ENCODE peak calls at places on chromosomes 6 and 20, in seven cellular contexts. One of them, this sample, is unnamed.

GRCh38 chr6:137651591-137652335 is 157.6 kb upstream of the OLIG3 start:
- DNase-seq in heart right ventricle: no peak
- DNase-seq in A673: no peak
- DNase-seq in glomerular endothelial cell: no peak
- DNase-seq in cardiac septum: no peak
- DNase-seq in HTR-8/SVneo: no peak
- DNase-seq in ovary: no peak
- DNase-seq in this sample: no peak

GRCh38 chr20:8124639-8125038 is 7.4 kb upstream of the PLCB1 start:
- DNase-seq in heart right ventricle: no peak
- DNase-seq in A673: no peak
- DNase-seq in glomerular endothelial cell: no peak
- DNase-seq in cardiac septum: no peak
- DNase-seq in HTR-8/SVneo: no peak
- DNase-seq in ovary: no peak
- DNase-seq in this sample: no peak

GRCh38 chr6:118739976-118740771 is 88.8 kb upstream of the CEP85L start:
- DNase-seq in heart right ventricle: no peak
- DNase-seq in A673: no peak
- DNase-seq in glomerular endothelial cell: no peak
- DNase-seq in cardiac septum: no peak
- DNase-seq in HTR-8/SVneo: no peak
- DNase-seq in ovary: no peak
- DNase-seq in this sample: no peak

GRCh38 chr20:44532248-44532980 is 10.5 kb upstream of the SERINC3 start:
- DNase-seq in heart right ventricle: peak
- DNase-seq in A673: no peak
- DNase-seq in glomerular endothelial cell: no peak
- DNase-seq in cardiac septum: no peak
- DNase-seq in HTR-8/SVneo: no peak
- DNase-seq in ovary: peak
- DNase-seq in this sample: peak

GRCh38 chr6:168937061-168937460 is 316.6 kb downstream of the THBS2 start:
- DNase-seq in heart right ventricle: no peak
- DNase-seq in A673: peak
- DNase-seq in glomerular endothelial cell: no peak
- DNase-seq in cardiac septum: no peak
- DNase-seq in HTR-8/SVneo: peak
- DNase-seq in ovary: no peak
- DNase-seq in this sample: no peak

GRCh38 chr6:5765141-5765760 is 241.5 kb downstream of the NRN1 start:
- DNase-seq in heart right ventricle: no peak
- DNase-seq in A673: no peak
- DNase-seq in glomerular endothelial cell: no peak
- DNase-seq in cardiac septum: no peak
- DNase-seq in HTR-8/SVneo: no peak
- DNase-seq in ovary: no peak
- DNase-seq in this sample: no peak

GRCh38 chr6:128743974-128744765 is 138.8 kb upstream of the LAMA2 start:
- DNase-seq in heart right ventricle: no peak
- DNase-seq in A673: no peak
- DNase-seq in glomerular endothelial cell: no peak
- DNase-seq in cardiac septum: no peak
- DNase-seq in HTR-8/SVneo: no peak
- DNase-seq in ovary: no peak
- DNase-seq in this sample: no peak

GRCh38 chr6:165245287-165245686 is 64.1 kb downstream of the C6orf118 start:
- DNase-seq in heart right ventricle: no peak
- DNase-seq in A673: peak
- DNase-seq in glomerular endothelial cell: no peak
- DNase-seq in cardiac septum: no peak
- DNase-seq in HTR-8/SVneo: no peak
- DNase-seq in ovary: no peak
- DNase-seq in this sample: peak

GRCh38 chr20:24070679-24071078 is 82.1 kb upstream of the GGTLC1 start:
- DNase-seq in heart right ventricle: no peak
- DNase-seq in A673: no peak
- DNase-seq in glomerular endothelial cell: no peak
- DNase-seq in cardiac septum: no peak
- DNase-seq in HTR-8/SVneo: no peak
- DNase-seq in ovary: no peak
- DNase-seq in this sample: no peak

GRCh38 chr6:15437090-15437489 is 191.2 kb downstream of the JARID2 start:
- DNase-seq in heart right ventricle: no peak
- DNase-seq in A673: no peak
- DNase-seq in glomerular endothelial cell: no peak
- DNase-seq in cardiac septum: no peak
- DNase-seq in HTR-8/SVneo: no peak
- DNase-seq in ovary: no peak
- DNase-seq in this sample: no peak

GRCh38 chr6:122472022-122472340 is 374 bp upstream of the SERINC1 start:
- DNase-seq in heart right ventricle: no peak
- DNase-seq in A673: no peak
- DNase-seq in glomerular endothelial cell: no peak
- DNase-seq in cardiac septum: no peak
- DNase-seq in HTR-8/SVneo: peak
- DNase-seq in ovary: no peak
- DNase-seq in this sample: no peak

GRCh38 chr6:10386260-10386659 is 28.6 kb downstream of the TFAP2A start:
- DNase-seq in heart right ventricle: no peak
- DNase-seq in A673: no peak
- DNase-seq in glomerular endothelial cell: no peak
- DNase-seq in cardiac septum: no peak
- DNase-seq in HTR-8/SVneo: no peak
- DNase-seq in ovary: no peak
- DNase-seq in this sample: no peak

GRCh38 chr20:21436186-21436585 is 38.9 kb upstream of the NKX2-4 start:
- DNase-seq in heart right ventricle: no peak
- DNase-seq in A673: peak
- DNase-seq in glomerular endothelial cell: peak
- DNase-seq in cardiac septum: no peak
- DNase-seq in HTR-8/SVneo: peak
- DNase-seq in ovary: no peak
- DNase-seq in this sample: no peak

GRCh38 chr20:32777177-32777956 is 15.2 kb downstream of the DNMT3B start:
- DNase-seq in heart right ventricle: no peak
- DNase-seq in A673: no peak
- DNase-seq in glomerular endothelial cell: no peak
- DNase-seq in cardiac septum: no peak
- DNase-seq in HTR-8/SVneo: no peak
- DNase-seq in ovary: no peak
- DNase-seq in this sample: no peak

GRCh38 chr6:9593566-9593965 is 821.3 kb downstream of the TFAP2A start:
- DNase-seq in heart right ventricle: no peak
- DNase-seq in A673: no peak
- DNase-seq in glomerular endothelial cell: no peak
- DNase-seq in cardiac septum: no peak
- DNase-seq in HTR-8/SVneo: no peak
- DNase-seq in ovary: no peak
- DNase-seq in this sample: no peak

GRCh38 chr6:107743311-107743710 is 80.8 kb downstream of the SCML4 start:
- DNase-seq in heart right ventricle: no peak
- DNase-seq in A673: no peak
- DNase-seq in glomerular endothelial cell: no peak
- DNase-seq in cardiac septum: no peak
- DNase-seq in HTR-8/SVneo: no peak
- DNase-seq in ovary: no peak
- DNase-seq in this sample: no peak

GRCh38 chr6:144855812-144856531 is 570.8 kb downstream of the UTRN start:
- DNase-seq in heart right ventricle: no peak
- DNase-seq in A673: no peak
- DNase-seq in glomerular endothelial cell: no peak
- DNase-seq in cardiac septum: no peak
- DNase-seq in HTR-8/SVneo: no peak
- DNase-seq in ovary: no peak
- DNase-seq in this sample: no peak

GRCh38 chr20:1952737-1953530 is 40.9 kb downstream of the PDYN start:
- DNase-seq in heart right ventricle: no peak
- DNase-seq in A673: peak
- DNase-seq in glomerular endothelial cell: no peak
- DNase-seq in cardiac septum: no peak
- DNase-seq in HTR-8/SVneo: no peak
- DNase-seq in ovary: no peak
- DNase-seq in this sample: no peak

GRCh38 chr6:18861182-18861581 is 474.0 kb downstream of the RNF144B start:
- DNase-seq in heart right ventricle: no peak
- DNase-seq in A673: no peak
- DNase-seq in glomerular endothelial cell: no peak
- DNase-seq in cardiac septum: no peak
- DNase-seq in HTR-8/SVneo: no peak
- DNase-seq in ovary: no peak
- DNase-seq in this sample: no peak

GRCh38 chr20:29326376-29327070 is 1930.9 kb upstream of the DEFB115 start:
- DNase-seq in heart right ventricle: no peak
- DNase-seq in A673: no peak
- DNase-seq in glomerular endothelial cell: no peak
- DNase-seq in cardiac septum: no peak
- DNase-seq in HTR-8/SVneo: no peak
- DNase-seq in ovary: no peak
- DNase-seq in this sample: no peak

GRCh38 chr6:170114956-170115855 is 175.7 kb downstream of the DLL1 start:
- DNase-seq in heart right ventricle: peak
- DNase-seq in A673: no peak
- DNase-seq in glomerular endothelial cell: no peak
- DNase-seq in cardiac septum: peak
- DNase-seq in HTR-8/SVneo: no peak
- DNase-seq in ovary: peak
- DNase-seq in this sample: no peak

GRCh38 chr6:7201732-7202541 is 94.2 kb downstream of the RREB1 start:
- DNase-seq in heart right ventricle: peak
- DNase-seq in A673: no peak
- DNase-seq in glomerular endothelial cell: no peak
- DNase-seq in cardiac septum: peak
- DNase-seq in HTR-8/SVneo: no peak
- DNase-seq in ovary: no peak
- DNase-seq in this sample: peak

GRCh38 chr6:1786455-1787108 is 176.9 kb downstream of the FOXC1 start:
- DNase-seq in heart right ventricle: no peak
- DNase-seq in A673: no peak
- DNase-seq in glomerular endothelial cell: no peak
- DNase-seq in cardiac septum: no peak
- DNase-seq in HTR-8/SVneo: no peak
- DNase-seq in ovary: no peak
- DNase-seq in this sample: no peak

GRCh38 chr6:149031545-149032317 is 284.9 kb downstream of the UST start:
- DNase-seq in heart right ventricle: no peak
- DNase-seq in A673: no peak
- DNase-seq in glomerular endothelial cell: no peak
- DNase-seq in cardiac septum: no peak
- DNase-seq in HTR-8/SVneo: peak
- DNase-seq in ovary: peak
- DNase-seq in this sample: no peak

GRCh38 chr6:22072939-22073338 is 223.9 kb downstream of the PRL start:
- DNase-seq in heart right ventricle: no peak
- DNase-seq in A673: peak
- DNase-seq in glomerular endothelial cell: no peak
- DNase-seq in cardiac septum: no peak
- DNase-seq in HTR-8/SVneo: no peak
- DNase-seq in ovary: no peak
- DNase-seq in this sample: no peak

GRCh38 chr6:51292659-51293058 is 474.0 kb downstream of the TFAP2B start:
- DNase-seq in heart right ventricle: no peak
- DNase-seq in A673: no peak
- DNase-seq in glomerular endothelial cell: no peak
- DNase-seq in cardiac septum: no peak
- DNase-seq in HTR-8/SVneo: no peak
- DNase-seq in ovary: no peak
- DNase-seq in this sample: no peak

GRCh38 chr20:4109307-4109564 is 93.9 kb upstream of the RNF24 start:
- DNase-seq in heart right ventricle: no peak
- DNase-seq in A673: no peak
- DNase-seq in glomerular endothelial cell: no peak
- DNase-seq in cardiac septum: no peak
- DNase-seq in HTR-8/SVneo: no peak
- DNase-seq in ovary: no peak
- DNase-seq in this sample: no peak

GRCh38 chr6:170223718-170224693 is 66.9 kb downstream of the DLL1 start:
- DNase-seq in heart right ventricle: peak
- DNase-seq in A673: no peak
- DNase-seq in glomerular endothelial cell: no peak
- DNase-seq in cardiac septum: peak
- DNase-seq in HTR-8/SVneo: no peak
- DNase-seq in ovary: no peak
- DNase-seq in this sample: no peak

GRCh38 chr6:31664790-31665500 is at the start of gene GPANK1:
- DNase-seq in heart right ventricle: peak
- DNase-seq in A673: peak
- DNase-seq in glomerular endothelial cell: peak
- DNase-seq in cardiac septum: peak
- DNase-seq in HTR-8/SVneo: peak
- DNase-seq in ovary: peak
- DNase-seq in this sample: peak

GRCh38 chr20:51027396-51027795 is 4.5 kb upstream of the KCNG1 start:
- DNase-seq in heart right ventricle: no peak
- DNase-seq in A673: no peak
- DNase-seq in glomerular endothelial cell: no peak
- DNase-seq in cardiac septum: no peak
- DNase-seq in HTR-8/SVneo: no peak
- DNase-seq in ovary: no peak
- DNase-seq in this sample: no peak

GRCh38 chr6:124131779-124132178 is 328.1 kb downstream of the NKAIN2 start:
- DNase-seq in heart right ventricle: no peak
- DNase-seq in A673: no peak
- DNase-seq in glomerular endothelial cell: no peak
- DNase-seq in cardiac septum: no peak
- DNase-seq in HTR-8/SVneo: no peak
- DNase-seq in ovary: no peak
- DNase-seq in this sample: no peak

GRCh38 chr6:30942338-30943060 is 1.7 kb downstream of the MUCL3 start:
- DNase-seq in heart right ventricle: peak
- DNase-seq in A673: peak
- DNase-seq in glomerular endothelial cell: peak
- DNase-seq in cardiac septum: no peak
- DNase-seq in HTR-8/SVneo: peak
- DNase-seq in ovary: peak
- DNase-seq in this sample: no peak

GRCh38 chr6:150485559-150486517 is 113.8 kb upstream of the PLEKHG1 start:
- DNase-seq in heart right ventricle: peak
- DNase-seq in A673: peak
- DNase-seq in glomerular endothelial cell: peak
- DNase-seq in cardiac septum: no peak
- DNase-seq in HTR-8/SVneo: no peak
- DNase-seq in ovary: no peak
- DNase-seq in this sample: no peak

GRCh38 chr6:105620878-105621277 is 218.0 kb upstream of the PREP start:
- DNase-seq in heart right ventricle: no peak
- DNase-seq in A673: no peak
- DNase-seq in glomerular endothelial cell: no peak
- DNase-seq in cardiac septum: no peak
- DNase-seq in HTR-8/SVneo: no peak
- DNase-seq in ovary: no peak
- DNase-seq in this sample: no peak

This sample was measured in substantia nigra.